ENCODE peak calls at places on chromosomes 7 and 10, in five cellular contexts. C is HepG2, W is GM12878, X is SK-N-SH, Y is HCT116. P is an unnamed sample.

GRCh38 chr7:41881313-41882130 is 178.6 kb upstream of the INHBA start:
- DNase-seq in C (no peak), W (peak; percentile 98), X (no peak), Y (no peak), P (no peak)

GRCh38 chr7:45698527-45699309 is 124.5 kb downstream of the ADCY1 start:
- DNase-seq in C (no peak), W (no peak), X (no peak), Y (no peak), P (no peak)

GRCh38 chr7:94056796-94057207 is 52.6 kb upstream of the BET1 start:
- DNase-seq in C (no peak), W (no peak), X (no peak), Y (no peak), P (no peak)

GRCh38 chr10:89861584-89862287 is 160.3 kb downstream of the KIF20B start:
- DNase-seq in C (no peak), W (no peak), X (no peak), Y (peak; percentile 40), P (no peak)

GRCh38 chr7:136405931-136406777 is 429.0 kb upstream of the MTPN start:
- DNase-seq in C (peak; percentile 43), W (no peak), X (peak; percentile 65), Y (peak; percentile 15), P (peak; percentile 68)

GRCh38 chr7:45663167-45663921 is 89.2 kb downstream of the ADCY1 start:
- DNase-seq in C (peak; percentile 25), W (no peak), X (no peak), Y (peak; percentile 7), P (peak; percentile 75)

GRCh38 chr10:27147701-27148100 is 6.5 kb downstream of the YME1L1 start:
- DNase-seq in C (no peak), W (no peak), X (no peak), Y (no peak), P (no peak)

GRCh38 chr7:44186736-44187135 is 2.5 kb downstream of the GCK start:
- DNase-seq in C (no peak), W (no peak), X (no peak), Y (no peak), P (no peak)

GRCh38 chr7:73451780-73452398 is 18.3 kb downstream of the FZD9 start:
- DNase-seq in C (peak; percentile 57), W (peak; percentile 9), X (peak; percentile 75), Y (peak; percentile 39), P (peak; percentile 69)

GRCh38 chr10:106495931-106496330 is 668.6 kb downstream of the SORCS1 start:
- DNase-seq in C (no peak), W (no peak), X (no peak), Y (no peak), P (no peak)

GRCh38 chr7:75905785-75906604 is 9.0 kb upstream of the POR start:
- DNase-seq in C (peak; percentile 97), W (no peak), X (no peak), Y (no peak), P (no peak)

GRCh38 chr10:101646369-101646768 is 48.6 kb downstream of the FBXW4 start:
- DNase-seq in C (no peak), W (no peak), X (no peak), Y (no peak), P (no peak)

GRCh38 chr7:44964831-44965440 is 13.9 kb downstream of the MYO1G start:
- DNase-seq in C (no peak), W (no peak), X (peak; percentile 47), Y (no peak), P (no peak)

GRCh38 chr10:33353853-33354252 is 19.4 kb upstream of the NRP1 start:
- DNase-seq in C (no peak), W (no peak), X (no peak), Y (no peak), P (no peak)

GRCh38 chr10:9222917-9223316 is 1168.4 kb downstream of the GATA3 start:
- DNase-seq in C (no peak), W (no peak), X (peak; percentile 34), Y (no peak), P (no peak)

GRCh38 chr7:113404245-113404644 is 285.9 kb upstream of the SMIM30 start:
- DNase-seq in C (peak; percentile 6), W (no peak), X (peak; percentile 19), Y (peak; percentile 29), P (peak; percentile 39)

GRCh38 chr10:21860718-21861117 is 142.8 kb downstream of the DNAJC1 start:
- DNase-seq in C (no peak), W (peak; percentile 3), X (no peak), Y (no peak), P (no peak)

GRCh38 chr10:72563327-72563932 is 62.4 kb downstream of the MICU1 start:
- DNase-seq in C (no peak), W (peak; percentile 69), X (no peak), Y (no peak), P (no peak)

GRCh38 chr7:32586291-32587221 is 91.3 kb downstream of the AVL9 start:
- DNase-seq in C (no peak), W (no peak), X (no peak), Y (no peak), P (peak; percentile 47)

GRCh38 chr7:51629206-51629605 is 312.6 kb upstream of the COBL start:
- DNase-seq in C (no peak), W (no peak), X (no peak), Y (no peak), P (no peak)

GRCh38 chr10:30781571-30782542 is 152.3 kb upstream of the LYZL2 start:
- DNase-seq in C (no peak), W (no peak), X (peak; percentile 44), Y (no peak), P (no peak)

GRCh38 chr10:11875499-11876281 is 52.5 kb downstream of the PROSER2 start:
- DNase-seq in C (peak; percentile 96), W (no peak), X (no peak), Y (peak; percentile 88), P (peak; percentile 85)

GRCh38 chr7:6453737-6454136 is 6.0 kb upstream of the DAGLB start:
- DNase-seq in C (peak; percentile 14), W (no peak), X (no peak), Y (peak; percentile 77), P (no peak)

GRCh38 chr10:5570979-5571810 is 46.4 kb downstream of the CALML3 start:
- DNase-seq in C (peak; percentile 64), W (no peak), X (no peak), Y (no peak), P (no peak)

GRCh38 chr10:113268186-113268585 is 284.7 kb upstream of the HABP2 start:
- DNase-seq in C (no peak), W (no peak), X (no peak), Y (no peak), P (no peak)

GRCh38 chr7:101767544-101767943 is 49.9 kb upstream of the CUX1 start:
- DNase-seq in C (no peak), W (no peak), X (no peak), Y (no peak), P (no peak)
- TF ChIP-seq ZBTB33 in C (no peak), W (no peak), X (no peak), Y (no peak), P (no peak)

GRCh38 chr10:100567249-100567648 is 31.5 kb downstream of the HIF1AN start:
- DNase-seq in C (no peak), W (no peak), X (no peak), Y (no peak), P (no peak)
- TF ChIP-seq ZBTB33 in C (no peak), W (no peak), X (no peak), Y (no peak), P (no peak)

GRCh38 chr7:28958235-28958945 is at the start of gene TRIL:
- DNase-seq in C (no peak), W (no peak), X (peak; percentile 91), Y (no peak), P (no peak)
- TF ChIP-seq ZBTB33 in C (peak; percentile 32), W (no peak), X (no peak), Y (no peak), P (no peak)

DNA sequence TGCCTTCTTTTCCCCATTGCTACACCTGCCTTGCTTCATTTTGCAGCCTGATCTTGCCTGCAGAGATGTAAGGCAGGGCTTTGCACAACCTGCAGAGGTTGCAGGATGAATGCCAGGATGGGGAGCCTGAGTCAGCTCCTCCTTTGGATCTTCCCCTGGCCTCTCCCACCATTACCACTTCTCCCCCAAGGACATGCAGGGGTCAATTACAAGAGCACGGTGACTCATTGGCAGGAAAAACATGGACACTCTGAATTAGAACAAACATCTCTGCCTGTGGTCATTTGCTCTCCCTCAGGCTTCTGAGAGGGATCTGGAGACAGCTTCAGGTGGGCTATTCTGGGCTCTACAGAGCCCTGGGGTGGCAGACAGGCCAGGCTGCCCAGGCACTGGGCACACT is 89.2 kb downstream of the HERPUD2 start:
- DNase-seq in C (no peak), W (no peak), X (no peak), Y (no peak), P (no peak)
- TF ChIP-seq ZBTB33 in C (no peak), W (no peak), X (no peak), Y (no peak), P (no peak)

GRCh38 chr7:22109761-22110160 is 164.1 kb upstream of the CDCA7L start:
- DNase-seq in C (peak; percentile 65), W (no peak), X (peak; percentile 35), Y (peak; percentile 6), P (peak; percentile 62)
- TF ChIP-seq ZBTB33 in C (peak; percentile 96), W (no peak), X (no peak), Y (no peak), P (no peak)

DNA sequence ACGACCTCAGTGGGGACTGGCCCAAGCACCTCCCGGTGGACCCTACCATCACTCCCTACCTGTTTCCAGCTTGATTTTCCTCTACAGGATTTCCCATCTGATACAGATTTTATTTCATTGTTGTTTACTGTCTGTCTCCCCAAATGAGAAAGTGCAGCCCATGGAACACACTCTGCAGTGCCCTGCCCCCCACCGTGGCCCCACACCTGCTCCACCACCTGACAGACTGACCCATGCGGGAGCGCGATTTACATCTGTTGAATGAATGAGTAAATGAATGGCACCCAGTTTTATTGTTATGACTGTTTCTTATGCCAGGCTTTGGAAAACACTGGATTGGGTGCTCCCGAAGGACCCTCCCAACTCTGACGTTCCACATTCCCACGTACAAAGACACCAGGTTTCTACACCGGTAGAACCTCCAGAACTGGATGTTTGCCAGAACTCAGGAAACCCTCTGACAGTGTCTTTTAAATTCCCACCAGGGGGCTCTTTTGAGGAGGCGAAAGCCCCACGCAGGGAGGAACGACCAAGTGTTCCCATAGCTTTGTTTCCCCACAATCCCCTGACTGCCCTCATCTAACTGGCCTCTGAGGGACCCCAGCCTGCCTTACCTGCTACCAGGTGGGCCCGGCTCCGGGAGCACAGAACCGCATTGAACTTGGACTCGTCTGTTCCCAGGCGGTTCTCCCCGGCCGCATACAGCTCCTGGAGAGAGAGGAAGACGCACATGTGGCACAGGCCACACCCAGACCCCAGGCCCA is 29.0 kb downstream of the PLAC9 start:
- DNase-seq in C (peak; percentile 55), W (no peak), X (peak; percentile 50), Y (no peak), P (peak; percentile 42)
- TF ChIP-seq ZBTB33 in C (no peak), W (no peak), X (no peak), Y (no peak), P (no peak)

DNA sequence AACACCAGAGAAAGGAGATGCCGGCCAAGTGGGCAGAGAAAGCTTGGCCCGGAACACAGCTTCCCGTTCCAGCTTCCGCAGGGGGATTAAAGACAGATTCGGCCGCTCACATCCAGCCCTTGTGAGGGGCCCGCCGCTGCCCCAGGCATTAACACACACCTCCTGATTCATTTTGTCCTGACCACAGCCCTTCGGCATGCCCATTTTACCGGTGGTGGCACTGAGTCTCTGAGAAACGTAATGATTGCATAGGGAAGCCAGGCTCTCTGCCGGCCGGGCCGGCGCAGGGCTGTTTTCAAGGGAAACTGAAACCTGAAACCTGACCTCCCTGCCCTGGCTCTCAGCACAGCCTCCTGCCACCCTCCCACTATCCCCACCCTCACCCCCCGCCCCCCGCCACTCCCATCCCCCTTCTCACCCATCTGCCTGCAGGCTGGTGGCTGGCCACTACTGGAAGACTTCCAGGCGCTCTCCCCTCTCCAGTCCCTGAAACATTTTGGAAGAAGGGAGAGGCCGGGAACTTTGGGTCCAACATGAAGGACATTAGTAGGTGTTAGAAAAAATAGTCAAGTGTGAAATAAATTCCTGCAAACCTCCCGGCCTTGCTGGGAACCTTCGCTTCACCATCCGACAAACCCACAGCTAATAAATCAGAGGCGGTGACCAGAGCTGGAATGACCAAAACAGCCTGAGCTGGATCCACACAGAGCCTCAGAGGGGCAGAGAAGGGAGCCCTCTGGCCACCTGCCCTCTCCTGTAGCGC is 83.5 kb upstream of the CUX1 start:
- DNase-seq in C (peak; percentile 57), W (no peak), X (peak; percentile 66), Y (no peak), P (peak; percentile 90)
- TF ChIP-seq ZBTB33 in C (no peak), W (no peak), X (no peak), Y (no peak), P (no peak)